ENCODE peak calls at places on chromosomes 1 and 21, in six cellular contexts. V, Q, F, R, Y and M are unnamed samples.

GRCh38 chr1:8021676-8022266 is 4.3 kb downstream of the ERRFI1 start:
- DNase-seq in Q (no peak), Y (peak), F (no peak), V (no peak), R (no peak), M (no peak)

GRCh38 chr1:73998348-73998959 is 199.5 kb downstream of the LRRIQ3 start:
- DNase-seq in Y (no peak), V (peak), R (peak), Q (no peak), F (peak), M (peak)

GRCh38 chr1:41507152-41507720 is 22.8 kb upstream of the EDN2 start:
- DNase-seq in F (no peak), Y (no peak), V (no peak), Q (no peak), R (no peak), M (no peak)

GRCh38 chr1:98781906-98782305 is 120.4 kb downstream of the SNX7 start:
- DNase-seq in Q (no peak), R (no peak), V (no peak), F (no peak), Y (no peak), M (no peak)

GRCh38 chr1:57192256-57192655 is 226.4 kb upstream of the C8B start:
- DNase-seq in F (no peak), Y (no peak), Q (no peak), R (no peak), V (peak), M (no peak)

GRCh38 chr1:53543130-53543770 is 84.1 kb downstream of the DMRTB1 start:
- DNase-seq in Y (no peak), R (no peak), Q (no peak), F (no peak), V (no peak), M (no peak)

GRCh38 chr21:41510500-41510899 is 2.5 kb upstream of the TMPRSS2 start:
- DNase-seq in R (no peak), Y (no peak), V (no peak), Q (no peak), F (no peak), M (no peak)

GRCh38 chr1:26833432-26834405 is 7.2 kb downstream of the ZDHHC18 start:
- DNase-seq in F (no peak), R (no peak), Y (no peak), Q (peak), V (no peak), M (no peak)

GRCh38 chr21:41250519-41250918 is 66.1 kb upstream of the FAM3B start:
- DNase-seq in V (peak), F (no peak), R (peak), Q (no peak), Y (no peak), M (peak)

GRCh38 chr1:170146861-170147260 is 1.1 kb downstream of the NTMT2 start:
- DNase-seq in V (no peak), Y (no peak), Q (no peak), F (no peak), R (no peak), M (no peak)

GRCh38 chr1:236509647-236510401 is 14.0 kb upstream of the LGALS8 start:
- DNase-seq in Q (no peak), F (no peak), V (no peak), Y (no peak), R (no peak), M (no peak)

GRCh38 chr1:103569493-103569892 is 1.9 kb upstream of the AMY2B start:
- DNase-seq in F (no peak), V (no peak), Y (no peak), Q (no peak), R (no peak), M (no peak)

GRCh38 chr1:46667782-46668760 is at the start of gene ATPAF1:
- DNase-seq in Q (peak), Y (peak), F (peak), R (peak), V (peak), M (peak)

GRCh38 chr1:246930830-246931548 is 759 bp downstream of the AHCTF1 start:
- DNase-seq in Q (peak), Y (peak), R (peak), V (peak), F (no peak), M (peak)

GRCh38 chr1:29785554-29785953 is 549.2 kb downstream of the PTPRU start:
- DNase-seq in V (no peak), F (no peak), R (no peak), Y (peak), Q (no peak), M (no peak)

GRCh38 chr1:24391882-24392603 is 21.5 kb downstream of the STPG1 start:
- DNase-seq in Y (peak), V (peak), R (peak), Q (no peak), F (no peak), M (peak)

GRCh38 chr1:61079898-61080336 is 2.4 kb upstream of the NFIA start:
- DNase-seq in V (peak), F (peak), Y (peak), Q (no peak), R (peak), M (peak)

GRCh38 chr1:154478639-154479038 is 23.4 kb upstream of the TDRD10 start:
- DNase-seq in Q (no peak), R (peak), F (no peak), V (peak), Y (no peak), M (peak)

GRCh38 chr1:31127266-31127665 is 61.7 kb upstream of the PUM1 start:
- DNase-seq in R (peak), V (no peak), Y (no peak), Q (no peak), F (no peak), M (no peak)

GRCh38 chr1:26705788-26706237 is 10.0 kb downstream of the ARID1A start:
- DNase-seq in R (peak), V (peak), F (peak), Y (no peak), Q (no peak), M (peak)

GRCh38 chr1:107590087-107590486 is 374.9 kb downstream of the VAV3 start:
- DNase-seq in Y (no peak), R (no peak), F (no peak), V (no peak), Q (no peak), M (no peak)
- TF ChIP-seq CTCF in Y (no peak), R (no peak), F (no peak), V (no peak), Q (no peak), M (no peak)

DNA sequence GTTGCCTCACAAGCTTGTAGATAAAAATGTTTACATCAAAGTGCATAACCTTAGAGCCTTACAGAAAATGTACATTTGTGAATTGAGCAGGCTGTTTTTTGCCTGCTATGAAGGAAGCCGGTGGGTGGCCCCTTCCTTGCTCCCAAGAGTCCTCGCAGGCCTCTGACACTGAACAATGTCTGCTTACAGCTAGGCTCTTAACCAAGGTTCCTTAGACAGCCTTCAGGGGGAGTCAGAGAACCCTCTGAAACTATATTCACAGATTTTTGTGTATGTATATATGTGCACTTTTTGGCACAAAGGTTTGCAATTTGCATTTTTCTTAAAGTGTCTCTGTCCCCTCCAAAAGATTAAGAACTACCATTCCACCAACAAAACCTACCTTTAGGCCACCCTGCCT is 282.6 kb downstream of the BARHL2 start:
- DNase-seq in Q (no peak), R (peak), F (no peak), V (peak), Y (no peak), M (peak)
- TF ChIP-seq CTCF in Q (no peak), R (peak), F (no peak), V (peak), Y (no peak), M (no peak)

GRCh38 chr1:231964955-231965354 is 338.4 kb downstream of the DISC1 start:
- DNase-seq in R (no peak), F (no peak), Y (no peak), V (no peak), Q (no peak), M (peak)

GRCh38 chr1:231969078-231969477 is 342.5 kb downstream of the DISC1 start:
- DNase-seq in Q (no peak), V (no peak), F (no peak), Y (no peak), R (no peak), M (no peak)

GRCh38 chr1:231965615-231966014 is 339.0 kb downstream of the DISC1 start:
- DNase-seq in R (no peak), V (no peak), F (no peak), Q (no peak), Y (no peak), M (no peak)

GRCh38 chr1:231964241-231964640 is 337.7 kb downstream of the DISC1 start:
- DNase-seq in Y (no peak), F (no peak), R (no peak), V (no peak), Q (no peak), M (no peak)

DNA sequence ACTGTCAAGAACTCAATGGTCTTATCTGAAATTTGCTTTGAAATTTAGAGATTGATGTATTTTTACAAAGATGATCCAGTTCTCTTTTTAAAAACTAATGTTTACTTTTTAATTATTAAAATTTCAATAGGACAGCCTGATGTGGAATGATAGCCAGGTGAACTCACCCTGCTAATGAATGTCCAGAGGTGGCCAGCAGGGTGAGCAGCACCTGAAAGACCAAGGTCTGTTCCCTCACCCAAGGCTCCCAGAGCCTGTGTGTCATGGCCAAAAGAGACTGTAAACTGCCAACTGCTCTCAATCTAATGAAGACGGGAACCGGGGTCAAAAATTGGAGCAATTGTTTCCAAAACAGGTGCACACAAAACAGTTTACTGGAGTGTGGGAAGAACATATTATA is 340.4 kb downstream of the DISC1 start:
- DNase-seq in F (no peak), Q (no peak), Y (no peak), V (no peak), R (no peak), M (no peak)
- TF ChIP-seq CTCF in F (no peak), Q (no peak), Y (no peak), V (no peak), R (no peak), M (peak)

GRCh38 chr1:215181518-215181917 is 99.0 kb downstream of the KCNK2 start:
- DNase-seq in V (peak), F (no peak), Q (no peak), Y (no peak), R (peak), M (peak)
- TF ChIP-seq CTCF in V (peak), F (no peak), Q (no peak), Y (no peak), R (peak), M (no peak)